ENCODE peak calls at places on chromosome 11, in four cellular contexts. Z is H1, I is K562, E is GM12878. Y is an unnamed sample.

GRCh38 chr11:103878646-103879045 is 157.8 kb upstream of the DDI1 start:
- DNase-seq in Z (no peak), I (no peak), E (no peak), Y (no peak)

GRCh38 chr11:46072172-46072964 is 48.9 kb downstream of the PHF21A start:
- DNase-seq in Z (no peak), I (no peak), E (no peak), Y (no peak)

GRCh38 chr11:48024635-48025071 is 44.3 kb downstream of the PTPRJ start:
- DNase-seq in Z (no peak), I (no peak), E (no peak), Y (no peak)

GRCh38 chr11:61477734-61478148 is 30.8 kb upstream of the LRRC10B start:
- DNase-seq in Z (peak; percentile 94), I (peak; percentile 82), E (no peak), Y (no peak)

GRCh38 chr11:128302425-128303186 is 284.8 kb downstream of the ETS1 start:
- DNase-seq in Z (no peak), I (no peak), E (peak; percentile 82), Y (no peak)

GRCh38 chr11:121104223-121104831 is 3.3 kb downstream of the TECTA start:
- DNase-seq in Z (peak; percentile 67), I (peak; percentile 36), E (no peak), Y (no peak)

GRCh38 chr11:112211556-112211955 is 14.7 kb upstream of the PTS start:
- DNase-seq in Z (no peak), I (no peak), E (no peak), Y (no peak)

GRCh38 chr11:132844956-132845355 is 687.3 kb downstream of the OPCML start:
- DNase-seq in Z (no peak), I (no peak), E (no peak), Y (no peak)

GRCh38 chr11:120830092-120830491 is 193.8 kb upstream of the TBCEL start:
- DNase-seq in Z (no peak), I (no peak), E (no peak), Y (no peak)

GRCh38 chr11:75499423-75500305 is 26.1 kb downstream of the GDPD5 start:
- DNase-seq in Z (no peak), I (no peak), E (no peak), Y (no peak)

GRCh38 chr11:65546217-65546958 is 11.8 kb downstream of the LTBP3 start:
- DNase-seq in Z (peak; percentile 100), I (peak; percentile 97), E (no peak), Y (peak; percentile 50)

GRCh38 chr11:1485504-1485885 is 1.1 kb downstream of the MOB2 start:
- DNase-seq in Z (no peak), I (no peak), E (no peak), Y (no peak)

GRCh38 chr11:11782532-11783110 is 59.2 kb upstream of the USP47 start:
- DNase-seq in Z (no peak), I (no peak), E (no peak), Y (no peak)

GRCh38 chr11:1299621-1300020 is 9.8 kb downstream of the TOLLIP start:
- DNase-seq in Z (peak; percentile 39), I (no peak), E (no peak), Y (no peak)

GRCh38 chr11:128909438-128910125 is 18.4 kb downstream of the KCNJ5 start:
- DNase-seq in Z (no peak), I (no peak), E (no peak), Y (no peak)

GRCh38 chr11:58028687-58029411 is 1.9 kb upstream of the OR6Q1 start:
- DNase-seq in Z (no peak), I (no peak), E (no peak), Y (no peak)

GRCh38 chr11:12414641-12415040 is 37.3 kb downstream of the PARVA start:
- DNase-seq in Z (no peak), I (no peak), E (no peak), Y (no peak)

GRCh38 chr11:66365166-66365565 is 6.4 kb downstream of the SLC29A2 start:
- DNase-seq in Z (no peak), I (peak; percentile 10), E (no peak), Y (no peak)

GRCh38 chr11:68550485-68550817 is 89.9 kb downstream of the PPP6R3 start:
- DNase-seq in Z (no peak), I (no peak), E (no peak), Y (no peak)

GRCh38 chr11:83628622-83629347 is 342.6 kb upstream of the CCDC90B start:
- DNase-seq in Z (no peak), I (no peak), E (no peak), Y (no peak)

GRCh38 chr11:78290293-78291176 is 101.8 kb downstream of the USP35 start:
- DNase-seq in Z (no peak), I (peak; percentile 42), E (no peak), Y (no peak)

GRCh38 chr11:131991606-131992005 is 621.2 kb downstream of the NTM start:
- DNase-seq in Z (no peak), I (no peak), E (no peak), Y (no peak)

GRCh38 chr11:111454561-111455192 is 57.5 kb downstream of the BTG4 start:
- DNase-seq in Z (peak; percentile 88), I (peak; percentile 79), E (no peak), Y (no peak)

GRCh38 chr11:57778318-57779037 is 16.9 kb downstream of the CTNND1 start:
- DNase-seq in Z (peak; percentile 71), I (peak; percentile 61), E (no peak), Y (peak; percentile 89)

GRCh38 chr11:11789735-11790369 is 51.9 kb upstream of the USP47 start:
- DNase-seq in Z (no peak), I (peak; percentile 24), E (no peak), Y (no peak)

GRCh38 chr11:2644844-2645778 is 54.7 kb downstream of the KCNQ1OT1 start:
- DNase-seq in Z (no peak), I (no peak), E (no peak), Y (no peak)

GRCh38 chr11:40544162-40544561 is 915.3 kb downstream of the LRRC4C start:
- DNase-seq in Z (no peak), I (no peak), E (no peak), Y (no peak)

GRCh38 chr11:35845860-35846259 is 98.0 kb upstream of the LDLRAD3 start:
- DNase-seq in Z (no peak), I (no peak), E (no peak), Y (no peak)

GRCh38 chr11:35029979-35030378 is 109.0 kb upstream of the CD44 start:
- DNase-seq in Z (no peak), I (peak; percentile 43), E (peak; percentile 81), Y (no peak)

GRCh38 chr11:66044757-66045156 is 4.2 kb downstream of the GAL3ST3 start:
- DNase-seq in Z (no peak), I (no peak), E (no peak), Y (no peak)

GRCh38 chr11:111069076-111069475 is 176.4 kb upstream of the POU2AF2 start:
- DNase-seq in Z (no peak), I (no peak), E (no peak), Y (peak; percentile 6)

GRCh38 chr11:128830836-128831780 is 36.0 kb downstream of the KCNJ1 start:
- DNase-seq in Z (peak; percentile 91), I (peak; percentile 69), E (peak; percentile 69), Y (peak; percentile 68)

GRCh38 chr11:8219257-8220021 is 44.2 kb downstream of the LMO1 start:
- DNase-seq in Z (peak; percentile 73), I (peak; percentile 72), E (no peak), Y (peak; percentile 50)

DNA sequence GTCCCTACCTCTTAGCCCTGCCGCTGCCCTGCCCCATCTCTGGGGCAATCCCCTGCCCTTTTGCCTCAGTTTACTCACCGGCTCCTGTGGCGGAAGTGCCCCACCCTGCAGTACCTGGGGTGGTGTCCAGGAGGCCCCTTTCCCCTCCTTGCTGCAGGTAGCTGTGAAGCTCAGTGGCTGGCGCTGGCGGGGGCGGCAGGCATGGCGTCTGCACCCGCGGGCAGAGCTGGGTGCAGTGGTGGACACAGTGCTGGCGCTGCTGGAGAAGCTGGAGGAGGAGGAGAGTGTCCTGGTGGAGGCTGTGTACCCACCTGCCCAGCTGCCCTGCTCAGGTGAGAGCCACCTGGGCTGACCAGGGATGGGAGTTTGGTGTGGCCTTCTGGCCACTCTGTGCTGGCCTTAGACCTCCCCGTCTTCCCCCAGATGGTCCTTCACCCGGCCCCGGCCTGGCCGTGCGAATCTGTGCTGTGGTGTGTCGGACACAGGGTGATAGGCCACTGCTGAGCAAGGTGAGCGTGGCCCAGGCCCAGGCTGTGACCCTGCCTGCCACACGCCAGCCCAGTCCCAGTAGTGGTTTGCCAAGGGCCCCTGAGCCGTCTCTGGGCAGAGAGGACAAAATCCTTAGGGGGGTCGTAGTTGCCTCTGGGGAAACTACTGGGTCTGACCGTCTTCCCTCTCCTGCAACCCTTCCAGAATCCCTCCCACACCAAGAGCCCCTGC is 4.0 kb downstream of the CARNS1 start:
- DNase-seq in Z (no peak), I (no peak), E (no peak), Y (no peak)
- TF ChIP-seq ATF3 in Z (no peak), I (no peak), E (no peak), Y (no peak)

DNA sequence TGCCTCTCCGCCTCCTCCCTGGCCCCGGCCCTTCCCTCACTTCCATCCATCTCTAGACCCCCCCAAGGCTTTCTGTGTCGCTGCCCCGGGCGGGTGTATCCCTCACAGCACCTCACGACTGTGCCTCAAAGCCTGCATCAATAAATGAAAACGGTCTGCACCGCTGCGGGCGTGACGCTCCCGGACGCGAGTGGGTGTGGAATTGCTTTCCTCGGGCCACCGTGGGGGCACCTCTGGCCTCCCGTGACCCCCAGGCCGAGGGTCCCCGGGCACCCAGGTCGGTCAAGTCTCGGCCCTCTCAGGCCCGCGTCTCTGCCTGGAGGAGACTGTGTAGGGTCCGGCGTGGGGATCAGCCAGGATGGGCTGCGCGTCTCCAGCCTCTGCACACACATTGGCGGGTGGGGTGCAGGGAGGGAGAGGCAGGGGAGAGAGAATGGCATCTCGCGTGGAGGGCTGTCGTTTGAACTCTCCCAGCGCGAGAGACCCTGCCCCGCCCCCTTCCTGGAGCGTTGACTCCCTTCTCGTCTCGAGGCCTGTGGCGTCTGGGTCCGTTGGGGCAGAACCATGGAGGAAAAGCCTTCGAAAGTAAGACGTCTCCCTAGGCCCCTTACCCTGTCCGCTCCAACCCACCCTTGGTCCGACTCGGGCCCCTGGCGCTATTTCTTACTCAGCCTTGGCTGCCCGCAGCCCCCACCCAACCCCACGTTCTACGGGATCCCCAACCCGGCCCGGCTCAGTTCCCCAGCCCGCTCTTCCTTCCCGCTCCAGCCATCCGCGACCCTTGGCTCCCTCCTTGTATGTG is at the start of gene CATSPERZ:
- DNase-seq in Z (peak; percentile 83), I (no peak), E (no peak), Y (no peak)
- H3K4me3 ChIP-seq in Z (peak within 1 kb of the TSS; percentile 49), I (peak within 1 kb of the TSS; percentile 34), E (peak within 1 kb of the TSS; percentile 16), Y (peak within 1 kb of the TSS; percentile 41)

GRCh38 chr11:73338279-73338678 is 30.2 kb downstream of the ARHGEF17 start:
- DNase-seq in Z (no peak), I (no peak), E (no peak), Y (no peak)
- TF ChIP-seq EGR1 in Z (no peak), I (no peak), E (no peak), Y (no peak)

GRCh38 chr11:117946196-117946841 is 17.1 kb upstream of the TMPRSS13 start:
- DNase-seq in Z (no peak), I (no peak), E (no peak), Y (no peak)

GRCh38 chr11:117942255-117942654 is 13.1 kb upstream of the TMPRSS13 start:
- DNase-seq in Z (no peak), I (no peak), E (no peak), Y (no peak)

GRCh38 chr11:117946842-117947526 is 17.8 kb upstream of the TMPRSS13 start:
- DNase-seq in Z (peak; percentile 99), I (peak; percentile 91), E (no peak), Y (peak; percentile 85)

GRCh38 chr11:117945047-117945820 is 16.0 kb upstream of the TMPRSS13 start:
- DNase-seq in Z (peak; percentile 7), I (no peak), E (no peak), Y (no peak)

DNA sequence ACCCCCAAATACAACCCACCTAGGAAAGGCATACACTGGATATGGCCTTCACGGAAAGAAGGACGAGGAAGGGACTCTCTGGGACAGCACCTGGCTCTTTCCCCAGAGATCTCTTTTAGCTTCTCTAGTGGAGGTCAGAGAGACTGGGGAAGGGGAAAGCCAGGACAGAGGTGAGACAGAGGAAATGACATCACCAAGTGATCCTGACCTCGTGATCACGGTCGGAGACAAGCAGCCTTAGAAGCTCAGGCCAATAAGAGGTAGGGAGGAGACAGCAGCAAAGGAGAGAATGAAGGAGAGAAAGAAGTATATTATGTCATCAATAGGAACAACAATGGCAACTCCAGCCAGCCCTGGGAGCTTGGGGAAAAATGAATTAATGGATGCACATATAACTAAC is 15.4 kb upstream of the TMPRSS13 start:
- DNase-seq in Z (peak; percentile 17), I (no peak), E (no peak), Y (no peak)
- TF ChIP-seq ATF3 in Z (no peak), I (peak; percentile 69), E (no peak), Y (no peak)

Y was measured in HCT116.